ENCODE peak calls at places on chromosomes 6 and 20, in nine cellular contexts. E, T, L, G, I, W, P, B and F are unnamed samples.

GRCh38 chr6:79094938-79095337 is 16.9 kb upstream of the PHIP start:
- DNase-seq in T (no peak), P (no peak), G (no peak), E (no peak), I (no peak), L (no peak), B (no peak), W (peak; percentile 58), F (no peak)

GRCh38 chr6:26240981-26241770 is 123.8 kb upstream of the BTN3A2 start:
- DNase-seq in G (peak; percentile 84), P (peak; percentile 77), T (no peak), W (no peak), E (peak; percentile 84), L (no peak), I (peak; percentile 75), B (peak; percentile 40), F (peak; percentile 88)

GRCh38 chr6:26388014-26388413 is 5.1 kb downstream of the BTN2A2 start:
- DNase-seq in E (peak; percentile 43), T (no peak), I (peak; percentile 53), B (no peak), W (no peak), G (no peak), L (no peak), P (peak; percentile 47), F (no peak)

GRCh38 chr6:1708820-1709612 is 99.3 kb downstream of the FOXC1 start:
- DNase-seq in L (peak; percentile 78), E (no peak), P (no peak), G (no peak), T (no peak), I (no peak), B (no peak), W (peak; percentile 50), F (no peak)

GRCh38 chr6:42316390-42316970 is 98.8 kb upstream of the MRPS10 start:
- DNase-seq in I (peak; percentile 88), L (peak; percentile 84), G (peak; percentile 92), W (no peak), T (no peak), E (peak; percentile 49), B (no peak), P (peak; percentile 76), F (peak; percentile 56)

GRCh38 chr6:124007915-124008688 is 204.4 kb downstream of the NKAIN2 start:
- DNase-seq in L (no peak), G (no peak), W (peak; percentile 70), E (no peak), B (no peak), I (no peak), T (peak; percentile 92), P (no peak), F (no peak)

GRCh38 chr6:90610671-90611542 is 24.0 kb upstream of the MAP3K7 start:
- DNase-seq in E (peak; percentile 67), L (no peak), P (peak; percentile 44), B (peak; percentile 25), I (peak; percentile 20), G (peak; percentile 20), T (no peak), W (peak; percentile 69), F (peak; percentile 14)

GRCh38 chr20:58246346-58246745 is 17.9 kb upstream of the ANKRD60 start:
- DNase-seq in B (no peak), P (peak; percentile 62), T (no peak), L (peak; percentile 8), E (peak; percentile 49), G (peak; percentile 17), I (no peak), W (peak; percentile 12), F (no peak)

GRCh38 chr6:134352786-134353480 is 35.0 kb upstream of the SGK1 start:
- DNase-seq in P (peak; percentile 91), B (no peak), T (no peak), E (no peak), W (no peak), L (no peak), G (peak; percentile 93), I (peak; percentile 91), F (peak; percentile 85)

GRCh38 chr6:5132741-5133140 is 47.6 kb downstream of the PPP1R3G start:
- DNase-seq in L (peak; percentile 57), G (peak; percentile 76), W (no peak), I (peak; percentile 60), T (no peak), E (peak; percentile 49), B (no peak), P (no peak), F (peak; percentile 94)

GRCh38 chr20:56429496-56429895 is 17.4 kb downstream of the CASS4 start:
- DNase-seq in B (peak; percentile 62), L (peak; percentile 66), T (no peak), I (peak; percentile 83), E (no peak), P (peak; percentile 87), G (peak; percentile 93), W (no peak), F (no peak)

GRCh38 chr20:14295238-14295637 is 42.2 kb downstream of the FLRT3 start:
- DNase-seq in P (no peak), L (no peak), I (no peak), E (no peak), G (no peak), B (no peak), T (no peak), W (peak; percentile 12), F (no peak)

GRCh38 chr6:105879902-105880547 is 206.1 kb upstream of the PRDM1 start:
- DNase-seq in P (no peak), E (no peak), T (no peak), I (no peak), B (peak; percentile 45), W (no peak), G (no peak), L (peak; percentile 90), F (no peak)

GRCh38 chr6:53737746-53738145 is 57.1 kb upstream of the LRRC1 start:
- DNase-seq in G (no peak), L (no peak), E (no peak), P (peak; percentile 46), B (no peak), T (no peak), W (no peak), I (peak; percentile 38), F (no peak)

GRCh38 chr6:97726378-97726777 is 443.4 kb upstream of the MMS22L start:
- DNase-seq in L (no peak), B (no peak), G (peak; percentile 8), E (peak; percentile 8), P (no peak), W (peak; percentile 69), T (no peak), I (no peak), F (no peak)

GRCh38 chr20:3805594-3806264 is 9.6 kb downstream of the CDC25B start:
- DNase-seq in G (peak; percentile 58), P (peak; percentile 71), W (no peak), B (no peak), I (peak; percentile 80), T (no peak), L (no peak), E (no peak), F (peak; percentile 73)

GRCh38 chr6:150118208-150118607 is 24.6 kb upstream of the PPP1R14C start:
- DNase-seq in E (no peak), I (no peak), G (no peak), T (no peak), P (no peak), L (no peak), B (no peak), W (peak; percentile 85), F (no peak)

GRCh38 chr6:34075906-34076305 is 70.0 kb downstream of the GRM4 start:
- DNase-seq in P (no peak), L (no peak), I (no peak), G (no peak), E (no peak), B (no peak), W (no peak), T (no peak), F (no peak)

GRCh38 chr20:59411191-59411988 is 111.0 kb downstream of the EDN3 start:
- DNase-seq in P (no peak), T (no peak), I (no peak), B (no peak), W (no peak), E (no peak), G (no peak), L (no peak), F (no peak)

GRCh38 chr6:47004458-47004857 is 37.7 kb downstream of the ADGRF1 start:
- DNase-seq in B (no peak), W (no peak), T (no peak), L (no peak), I (no peak), E (no peak), G (peak; percentile 51), P (peak; percentile 40), F (peak; percentile 47)

GRCh38 chr6:147043994-147044477 is 160.2 kb upstream of the STXBP5 start:
- DNase-seq in B (no peak), L (no peak), P (no peak), E (no peak), G (peak; percentile 27), T (no peak), W (peak; percentile 83), I (peak; percentile 34), F (no peak)

GRCh38 chr20:10490706-10491105 is 55.6 kb downstream of the SLX4IP start:
- DNase-seq in P (no peak), G (peak; percentile 22), I (no peak), B (no peak), T (no peak), E (peak; percentile 52), L (peak; percentile 30), W (peak; percentile 15), F (no peak)

GRCh38 chr6:1422290-1422689 is 32.9 kb downstream of the FOXF2 start:
- DNase-seq in E (no peak), T (no peak), L (no peak), W (no peak), I (no peak), B (no peak), P (peak; percentile 19), G (no peak), F (no peak)

GRCh38 chr20:45581702-45582101 is 2.6 kb upstream of the WFDC8 start:
- DNase-seq in I (no peak), G (peak; percentile 27), P (no peak), B (no peak), E (no peak), L (no peak), T (no peak), W (no peak), F (no peak)

GRCh38 chr6:80457044-80457933 is 350.8 kb downstream of the BCKDHB start:
- DNase-seq in T (peak; percentile 8), I (peak; percentile 96), W (peak; percentile 80), E (peak; percentile 9), L (no peak), G (peak; percentile 97), B (no peak), P (peak; percentile 94), F (peak; percentile 84)

GRCh38 chr20:17822039-17822438 is 122.3 kb downstream of the BANF2 start:
- DNase-seq in W (no peak), I (peak; percentile 71), T (no peak), L (no peak), E (no peak), G (no peak), B (no peak), P (no peak), F (peak; percentile 92)

GRCh38 chr20:51389543-51389924 is 153.0 kb downstream of the NFATC2 start:
- DNase-seq in P (no peak), I (no peak), W (no peak), T (no peak), B (no peak), L (no peak), E (no peak), G (no peak), F (no peak)